ENCODE peak calls at places on chromosomes 16 and 17, in nine cellular contexts. One of them, this sample, is unnamed.

GRCh38 chr16:9316615-9317014 is 225.2 kb downstream of the HAPSTR1 start:
- DNase-seq in effector CD4-positive, alpha-beta T cell: no peak
- DNase-seq in activated CD8-positive, alpha-beta T cell treated with anti-CD3 and anti-CD28 coated beads for 36 hours: no peak
- DNase-seq in NCI-H2029: no peak
- DNase-seq in cardiac muscle cell: no peak
- DNase-seq in hippocampal formation: no peak
- DNase-seq in HCT116: no peak
- DNase-seq in lower lobe of right lung: no peak
- DNase-seq in HTR-8/SVneo: no peak
- DNase-seq in this sample: no peak

GRCh38 chr16:70380205-70380918 is 33.7 kb downstream of the DDX19A start:
- DNase-seq in HCT116: no peak
- DNase-seq in hippocampal formation: no peak
- DNase-seq in effector CD4-positive, alpha-beta T cell: peak; percentile 31
- DNase-seq in lower lobe of right lung: peak; percentile 63
- DNase-seq in HTR-8/SVneo: peak; percentile 83
- DNase-seq in NCI-H2029: no peak
- DNase-seq in cardiac muscle cell: peak; percentile 88
- DNase-seq in activated CD8-positive, alpha-beta T cell treated with anti-CD3 and anti-CD28 coated beads for 36 hours: peak; percentile 94
- DNase-seq in this sample: peak; percentile 67

GRCh38 chr17:20284018-20284417 is 183.3 kb downstream of the LGALS9B start:
- DNase-seq in HCT116: no peak
- DNase-seq in hippocampal formation: no peak
- DNase-seq in cardiac muscle cell: no peak
- DNase-seq in effector CD4-positive, alpha-beta T cell: no peak
- DNase-seq in activated CD8-positive, alpha-beta T cell treated with anti-CD3 and anti-CD28 coated beads for 36 hours: no peak
- DNase-seq in lower lobe of right lung: no peak
- DNase-seq in HTR-8/SVneo: no peak
- DNase-seq in NCI-H2029: no peak
- DNase-seq in this sample: no peak

GRCh38 chr16:23920899-23921298 is 85.1 kb downstream of the PRKCB start:
- DNase-seq in HTR-8/SVneo: no peak
- DNase-seq in HCT116: no peak
- DNase-seq in lower lobe of right lung: no peak
- DNase-seq in effector CD4-positive, alpha-beta T cell: no peak
- DNase-seq in activated CD8-positive, alpha-beta T cell treated with anti-CD3 and anti-CD28 coated beads for 36 hours: peak; percentile 57
- DNase-seq in cardiac muscle cell: no peak
- DNase-seq in NCI-H2029: no peak
- DNase-seq in hippocampal formation: no peak
- DNase-seq in this sample: no peak

GRCh38 chr17:7686221-7687071 is 844 bp downstream of the TP53 start:
- DNase-seq in lower lobe of right lung: peak; percentile 81
- DNase-seq in cardiac muscle cell: peak; percentile 91
- DNase-seq in activated CD8-positive, alpha-beta T cell treated with anti-CD3 and anti-CD28 coated beads for 36 hours: peak; percentile 86
- DNase-seq in NCI-H2029: peak; percentile 58
- DNase-seq in HTR-8/SVneo: peak; percentile 77
- DNase-seq in hippocampal formation: peak; percentile 97
- DNase-seq in HCT116: peak; percentile 89
- DNase-seq in effector CD4-positive, alpha-beta T cell: peak; percentile 74
- DNase-seq in this sample: peak; percentile 28

GRCh38 chr16:31090540-31090939 is 1.8 kb upstream of the PRSS53 start:
- DNase-seq in lower lobe of right lung: no peak
- DNase-seq in HCT116: no peak
- DNase-seq in cardiac muscle cell: no peak
- DNase-seq in NCI-H2029: no peak
- DNase-seq in HTR-8/SVneo: no peak
- DNase-seq in hippocampal formation: no peak
- DNase-seq in activated CD8-positive, alpha-beta T cell treated with anti-CD3 and anti-CD28 coated beads for 36 hours: no peak
- DNase-seq in effector CD4-positive, alpha-beta T cell: no peak
- DNase-seq in this sample: no peak

GRCh38 chr16:4064950-4065352 is 51.3 kb downstream of the ADCY9 start:
- DNase-seq in HCT116: no peak
- DNase-seq in cardiac muscle cell: no peak
- DNase-seq in lower lobe of right lung: no peak
- DNase-seq in hippocampal formation: no peak
- DNase-seq in effector CD4-positive, alpha-beta T cell: no peak
- DNase-seq in NCI-H2029: peak; percentile 68
- DNase-seq in activated CD8-positive, alpha-beta T cell treated with anti-CD3 and anti-CD28 coated beads for 36 hours: peak; percentile 62
- DNase-seq in HTR-8/SVneo: no peak
- DNase-seq in this sample: no peak

GRCh38 chr16:647173-647902 is 1.8 kb upstream of the WDR90 start:
- DNase-seq in hippocampal formation: no peak
- DNase-seq in activated CD8-positive, alpha-beta T cell treated with anti-CD3 and anti-CD28 coated beads for 36 hours: no peak
- DNase-seq in cardiac muscle cell: no peak
- DNase-seq in NCI-H2029: peak; percentile 22
- DNase-seq in HCT116: no peak
- DNase-seq in effector CD4-positive, alpha-beta T cell: no peak
- DNase-seq in HTR-8/SVneo: no peak
- DNase-seq in lower lobe of right lung: no peak
- DNase-seq in this sample: no peak

GRCh38 chr17:83122834-83123233 is 43.4 kb downstream of the METRNL start:
- DNase-seq in HCT116: no peak
- DNase-seq in activated CD8-positive, alpha-beta T cell treated with anti-CD3 and anti-CD28 coated beads for 36 hours: no peak
- DNase-seq in lower lobe of right lung: peak; percentile 33
- DNase-seq in effector CD4-positive, alpha-beta T cell: no peak
- DNase-seq in NCI-H2029: no peak
- DNase-seq in HTR-8/SVneo: no peak
- DNase-seq in hippocampal formation: no peak
- DNase-seq in cardiac muscle cell: no peak
- DNase-seq in this sample: no peak

GRCh38 chr16:3999479-3999868 is 116.8 kb downstream of the ADCY9 start:
- DNase-seq in lower lobe of right lung: peak; percentile 43
- DNase-seq in activated CD8-positive, alpha-beta T cell treated with anti-CD3 and anti-CD28 coated beads for 36 hours: no peak
- DNase-seq in NCI-H2029: no peak
- DNase-seq in hippocampal formation: no peak
- DNase-seq in cardiac muscle cell: peak; percentile 93
- DNase-seq in effector CD4-positive, alpha-beta T cell: no peak
- DNase-seq in HCT116: no peak
- DNase-seq in HTR-8/SVneo: no peak
- DNase-seq in this sample: no peak

GRCh38 chr17:28407130-28407973 is 1.3 kb upstream of the SLC46A1 start:
- DNase-seq in HCT116: no peak
- DNase-seq in activated CD8-positive, alpha-beta T cell treated with anti-CD3 and anti-CD28 coated beads for 36 hours: no peak
- DNase-seq in lower lobe of right lung: peak; percentile 23
- DNase-seq in hippocampal formation: no peak
- DNase-seq in effector CD4-positive, alpha-beta T cell: no peak
- DNase-seq in HTR-8/SVneo: peak; percentile 72
- DNase-seq in NCI-H2029: no peak
- DNase-seq in cardiac muscle cell: no peak
- DNase-seq in this sample: no peak

GRCh38 chr17:76500074-76500744 is 1.0 kb downstream of the RHBDF2 start:
- DNase-seq in effector CD4-positive, alpha-beta T cell: no peak
- DNase-seq in activated CD8-positive, alpha-beta T cell treated with anti-CD3 and anti-CD28 coated beads for 36 hours: no peak
- DNase-seq in hippocampal formation: no peak
- DNase-seq in NCI-H2029: no peak
- DNase-seq in HCT116: no peak
- DNase-seq in lower lobe of right lung: peak; percentile 57
- DNase-seq in HTR-8/SVneo: no peak
- DNase-seq in cardiac muscle cell: no peak
- DNase-seq in this sample: no peak

GRCh38 chr17:2828396-2829038 is 32.3 kb downstream of the RAP1GAP2 start:
- DNase-seq in activated CD8-positive, alpha-beta T cell treated with anti-CD3 and anti-CD28 coated beads for 36 hours: peak; percentile 84
- DNase-seq in cardiac muscle cell: peak; percentile 52
- DNase-seq in NCI-H2029: peak; percentile 28
- DNase-seq in hippocampal formation: no peak
- DNase-seq in HTR-8/SVneo: peak; percentile 90
- DNase-seq in HCT116: peak; percentile 43
- DNase-seq in effector CD4-positive, alpha-beta T cell: peak; percentile 75
- DNase-seq in lower lobe of right lung: peak; percentile 80
- DNase-seq in this sample: no peak

GRCh38 chr16:14315683-14316320 is 244.7 kb downstream of the MRTFB start:
- DNase-seq in lower lobe of right lung: no peak
- DNase-seq in NCI-H2029: no peak
- DNase-seq in activated CD8-positive, alpha-beta T cell treated with anti-CD3 and anti-CD28 coated beads for 36 hours: no peak
- DNase-seq in HCT116: no peak
- DNase-seq in cardiac muscle cell: no peak
- DNase-seq in hippocampal formation: no peak
- DNase-seq in effector CD4-positive, alpha-beta T cell: no peak
- DNase-seq in HTR-8/SVneo: no peak
- DNase-seq in this sample: no peak

GRCh38 chr17:52647411-52647810 is 488.9 kb upstream of the CA10 start:
- DNase-seq in activated CD8-positive, alpha-beta T cell treated with anti-CD3 and anti-CD28 coated beads for 36 hours: no peak
- DNase-seq in HTR-8/SVneo: no peak
- DNase-seq in effector CD4-positive, alpha-beta T cell: no peak
- DNase-seq in NCI-H2029: no peak
- DNase-seq in hippocampal formation: no peak
- DNase-seq in cardiac muscle cell: no peak
- DNase-seq in lower lobe of right lung: no peak
- DNase-seq in HCT116: no peak
- DNase-seq in this sample: no peak

GRCh38 chr17:41322264-41322902 is 6.9 kb upstream of the KRTAP17-1 start:
- DNase-seq in NCI-H2029: peak; percentile 51
- DNase-seq in activated CD8-positive, alpha-beta T cell treated with anti-CD3 and anti-CD28 coated beads for 36 hours: no peak
- DNase-seq in HTR-8/SVneo: peak; percentile 68
- DNase-seq in effector CD4-positive, alpha-beta T cell: no peak
- DNase-seq in HCT116: peak; percentile 35
- DNase-seq in hippocampal formation: no peak
- DNase-seq in cardiac muscle cell: peak; percentile 67
- DNase-seq in lower lobe of right lung: no peak
- DNase-seq in this sample: peak; percentile 24

GRCh38 chr17:62750502-62751349 is 57.4 kb downstream of the MARCHF10 start:
- DNase-seq in hippocampal formation: peak; percentile 5
- DNase-seq in lower lobe of right lung: no peak
- DNase-seq in NCI-H2029: no peak
- DNase-seq in activated CD8-positive, alpha-beta T cell treated with anti-CD3 and anti-CD28 coated beads for 36 hours: no peak
- DNase-seq in effector CD4-positive, alpha-beta T cell: no peak
- DNase-seq in cardiac muscle cell: no peak
- DNase-seq in HTR-8/SVneo: no peak
- DNase-seq in HCT116: no peak
- DNase-seq in this sample: no peak

GRCh38 chr16:86525696-86526095 is 15.4 kb downstream of the FOXF1 start:
- DNase-seq in HCT116: no peak
- DNase-seq in effector CD4-positive, alpha-beta T cell: no peak
- DNase-seq in NCI-H2029: no peak
- DNase-seq in hippocampal formation: no peak
- DNase-seq in cardiac muscle cell: no peak
- DNase-seq in HTR-8/SVneo: no peak
- DNase-seq in activated CD8-positive, alpha-beta T cell treated with anti-CD3 and anti-CD28 coated beads for 36 hours: no peak
- DNase-seq in lower lobe of right lung: no peak
- DNase-seq in this sample: no peak

GRCh38 chr17:15451681-15452080 is 15.7 kb downstream of the CDRT4 start:
- DNase-seq in cardiac muscle cell: no peak
- DNase-seq in HTR-8/SVneo: peak; percentile 74
- DNase-seq in effector CD4-positive, alpha-beta T cell: no peak
- DNase-seq in hippocampal formation: no peak
- DNase-seq in lower lobe of right lung: no peak
- DNase-seq in HCT116: no peak
- DNase-seq in activated CD8-positive, alpha-beta T cell treated with anti-CD3 and anti-CD28 coated beads for 36 hours: no peak
- DNase-seq in NCI-H2029: no peak
- DNase-seq in this sample: no peak

GRCh38 chr17:79830763-79831366 is 8.4 kb downstream of the CBX4 start:
- DNase-seq in cardiac muscle cell: no peak
- DNase-seq in hippocampal formation: no peak
- DNase-seq in HTR-8/SVneo: no peak
- DNase-seq in HCT116: no peak
- DNase-seq in activated CD8-positive, alpha-beta T cell treated with anti-CD3 and anti-CD28 coated beads for 36 hours: no peak
- DNase-seq in lower lobe of right lung: no peak
- DNase-seq in NCI-H2029: no peak
- DNase-seq in effector CD4-positive, alpha-beta T cell: no peak
- DNase-seq in this sample: no peak

GRCh38 chr16:86965840-86966239 is 351.4 kb downstream of the C16orf95 start:
- DNase-seq in NCI-H2029: no peak
- DNase-seq in hippocampal formation: no peak
- DNase-seq in lower lobe of right lung: no peak
- DNase-seq in HCT116: no peak
- DNase-seq in effector CD4-positive, alpha-beta T cell: no peak
- DNase-seq in cardiac muscle cell: no peak
- DNase-seq in HTR-8/SVneo: no peak
- DNase-seq in activated CD8-positive, alpha-beta T cell treated with anti-CD3 and anti-CD28 coated beads for 36 hours: no peak
- DNase-seq in this sample: no peak

GRCh38 chr17:78718575-78719209 is 63.4 kb downstream of the CYTH1 start:
- DNase-seq in lower lobe of right lung: no peak
- DNase-seq in NCI-H2029: no peak
- DNase-seq in activated CD8-positive, alpha-beta T cell treated with anti-CD3 and anti-CD28 coated beads for 36 hours: no peak
- DNase-seq in hippocampal formation: no peak
- DNase-seq in HTR-8/SVneo: no peak
- DNase-seq in cardiac muscle cell: no peak
- DNase-seq in HCT116: no peak
- DNase-seq in effector CD4-positive, alpha-beta T cell: no peak
- DNase-seq in this sample: no peak

GRCh38 chr17:7226721-7227710 is 7.3 kb downstream of the ACADVL start:
- DNase-seq in activated CD8-positive, alpha-beta T cell treated with anti-CD3 and anti-CD28 coated beads for 36 hours: no peak
- DNase-seq in cardiac muscle cell: no peak
- DNase-seq in hippocampal formation: no peak
- DNase-seq in lower lobe of right lung: no peak
- DNase-seq in HTR-8/SVneo: no peak
- DNase-seq in NCI-H2029: no peak
- DNase-seq in effector CD4-positive, alpha-beta T cell: no peak
- DNase-seq in HCT116: no peak
- DNase-seq in this sample: no peak

GRCh38 chr17:14302421-14303099 is 1.7 kb downstream of the HS3ST3B1 start:
- DNase-seq in HCT116: peak; percentile 41
- DNase-seq in HTR-8/SVneo: peak; percentile 54
- DNase-seq in activated CD8-positive, alpha-beta T cell treated with anti-CD3 and anti-CD28 coated beads for 36 hours: peak; percentile 86
- DNase-seq in hippocampal formation: peak; percentile 39
- DNase-seq in NCI-H2029: peak; percentile 39
- DNase-seq in cardiac muscle cell: peak; percentile 92
- DNase-seq in effector CD4-positive, alpha-beta T cell: peak; percentile 74
- DNase-seq in lower lobe of right lung: peak; percentile 92
- DNase-seq in this sample: no peak

GRCh38 chr17:78493455-78494188 is 83.6 kb downstream of the DNAH17 start:
- DNase-seq in effector CD4-positive, alpha-beta T cell: no peak
- DNase-seq in HTR-8/SVneo: no peak
- DNase-seq in NCI-H2029: no peak
- DNase-seq in hippocampal formation: no peak
- DNase-seq in lower lobe of right lung: no peak
- DNase-seq in HCT116: no peak
- DNase-seq in cardiac muscle cell: no peak
- DNase-seq in activated CD8-positive, alpha-beta T cell treated with anti-CD3 and anti-CD28 coated beads for 36 hours: no peak
- DNase-seq in this sample: no peak

GRCh38 chr16:56781565-56781964 is 51.6 kb downstream of the NUP93 start:
- DNase-seq in HTR-8/SVneo: no peak
- DNase-seq in HCT116: no peak
- DNase-seq in hippocampal formation: no peak
- DNase-seq in activated CD8-positive, alpha-beta T cell treated with anti-CD3 and anti-CD28 coated beads for 36 hours: no peak
- DNase-seq in effector CD4-positive, alpha-beta T cell: no peak
- DNase-seq in NCI-H2029: no peak
- DNase-seq in lower lobe of right lung: no peak
- DNase-seq in cardiac muscle cell: no peak
- DNase-seq in this sample: no peak

GRCh38 chr16:3149630-3150345 is 15.0 kb downstream of the ZNF213 start:
- DNase-seq in NCI-H2029: no peak
- DNase-seq in effector CD4-positive, alpha-beta T cell: no peak
- DNase-seq in hippocampal formation: peak; percentile 9
- DNase-seq in lower lobe of right lung: peak; percentile 83
- DNase-seq in cardiac muscle cell: peak; percentile 83
- DNase-seq in activated CD8-positive, alpha-beta T cell treated with anti-CD3 and anti-CD28 coated beads for 36 hours: peak; percentile 83
- DNase-seq in HTR-8/SVneo: peak; percentile 29
- DNase-seq in HCT116: no peak
- DNase-seq in this sample: no peak

GRCh38 chr17:7497228-7497627 is 13.1 kb downstream of the POLR2A start:
- DNase-seq in NCI-H2029: no peak
- DNase-seq in lower lobe of right lung: no peak
- DNase-seq in HTR-8/SVneo: no peak
- DNase-seq in effector CD4-positive, alpha-beta T cell: no peak
- DNase-seq in cardiac muscle cell: no peak
- DNase-seq in hippocampal formation: no peak
- DNase-seq in activated CD8-positive, alpha-beta T cell treated with anti-CD3 and anti-CD28 coated beads for 36 hours: no peak
- DNase-seq in HCT116: no peak
- DNase-seq in this sample: no peak

GRCh38 chr17:77327181-77327565 is 186.4 kb downstream of the SEC14L1 start:
- DNase-seq in effector CD4-positive, alpha-beta T cell: no peak
- DNase-seq in cardiac muscle cell: no peak
- DNase-seq in activated CD8-positive, alpha-beta T cell treated with anti-CD3 and anti-CD28 coated beads for 36 hours: no peak
- DNase-seq in hippocampal formation: no peak
- DNase-seq in lower lobe of right lung: no peak
- DNase-seq in HTR-8/SVneo: no peak
- DNase-seq in HCT116: no peak
- DNase-seq in NCI-H2029: no peak
- DNase-seq in this sample: no peak

GRCh38 chr17:2177235-2177811 is 122.4 kb downstream of the HIC1 start:
- DNase-seq in NCI-H2029: peak; percentile 29
- DNase-seq in HTR-8/SVneo: no peak
- DNase-seq in hippocampal formation: no peak
- DNase-seq in cardiac muscle cell: no peak
- DNase-seq in HCT116: no peak
- DNase-seq in activated CD8-positive, alpha-beta T cell treated with anti-CD3 and anti-CD28 coated beads for 36 hours: no peak
- DNase-seq in effector CD4-positive, alpha-beta T cell: no peak
- DNase-seq in lower lobe of right lung: no peak
- DNase-seq in this sample: no peak

GRCh38 chr17:21263351-21263750 is 10.1 kb upstream of the NATD1 start:
- DNase-seq in hippocampal formation: no peak
- DNase-seq in effector CD4-positive, alpha-beta T cell: no peak
- DNase-seq in cardiac muscle cell: peak; percentile 49
- DNase-seq in lower lobe of right lung: no peak
- DNase-seq in activated CD8-positive, alpha-beta T cell treated with anti-CD3 and anti-CD28 coated beads for 36 hours: no peak
- DNase-seq in NCI-H2029: no peak
- DNase-seq in HTR-8/SVneo: no peak
- DNase-seq in HCT116: no peak
- DNase-seq in this sample: no peak